ENCODE peak calls at places on chromosomes 2 and 18, in five cellular contexts. Y is M059J; G is stimulated activated CD8-positive, alpha-beta memory T cell treated with anti-CD3 and anti-CD28 coated beads, Interleukin-4, amount 100 ng/mL, for 24 hours; I is T-cell; H is GM12892. A is an unnamed sample.

GRCh38 chr2:187874786-187875185 is 320.6 kb upstream of the TFPI start:
- DNase-seq in Y (no peak), G (no peak), I (no peak), H (no peak), A (no peak)

GRCh38 chr2:101185656-101186055 is 34.5 kb upstream of the TBC1D8 start:
- DNase-seq in Y (no peak), G (no peak), I (no peak), H (no peak), A (no peak)

GRCh38 chr2:179985163-179985820 is 21.8 kb downstream of the CWC22 start:
- DNase-seq in Y (no peak), G (no peak), I (no peak), H (no peak), A (no peak)

GRCh38 chr2:192773044-192773443 is 578.3 kb upstream of the TMEFF2 start:
- DNase-seq in Y (no peak), G (no peak), I (no peak), H (no peak), A (no peak)

GRCh38 chr2:37656512-37657423 is 14.7 kb downstream of the CDC42EP3 start:
- DNase-seq in Y (peak), G (no peak), I (no peak), H (no peak), A (no peak)

GRCh38 chr18:54880706-54881105 is 52.4 kb downstream of the RAB27B start:
- DNase-seq in Y (peak), G (no peak), I (no peak), H (no peak), A (no peak)

GRCh38 chr2:30514134-30514860 is 67.3 kb downstream of the LCLAT1 start:
- DNase-seq in Y (peak), G (no peak), I (no peak), H (no peak), A (no peak)

GRCh38 chr2:25977768-25978167 is 4.5 kb downstream of the KIF3C start:
- DNase-seq in Y (peak), G (no peak), I (no peak), H (no peak), A (no peak)

GRCh38 chr2:3827673-3828575 is 124.5 kb downstream of the DCDC2C start:
- DNase-seq in Y (peak), G (no peak), I (no peak), H (no peak), A (no peak)

A was measured in stimulated activated effector memory CD8-positive, alpha-beta T cell treated with anti-CD3 and anti-CD28 coated beads, Interleukin-12 subunit alpha, Interleukin-12 subunit beta, amount 100 ng/mL, for 72 hours.